ENCODE peak calls at places on chromosome 12, in five cellular contexts. F is NCI-H748 treated with DMSO at 0.1 percent for 48 hours, U is kidney glomerular epithelial cell, K is Caki2, A is fibroblast of pulmonary artery. D is an unnamed sample.

GRCh38 chr12:124506145-124506831 is 61.1 kb downstream of the NCOR2 start:
- DNase-seq in U (peak), A (peak), F (peak), K (no peak), D (peak)

GRCh38 chr12:120997448-120997847 is 18.8 kb downstream of the C12orf43 start:
- DNase-seq in K (no peak), F (no peak), A (no peak), U (no peak), D (no peak)

GRCh38 chr12:122872815-122873361 is 23.0 kb downstream of the VPS37B start:
- DNase-seq in F (no peak), A (no peak), K (no peak), U (no peak), D (no peak)

GRCh38 chr12:93325855-93326254 is 51.9 kb upstream of the NUDT4 start:
- DNase-seq in U (no peak), F (no peak), A (peak), K (no peak), D (peak)

GRCh38 chr12:49355913-49356312 is 9.2 kb downstream of the DNAJC22 start:
- DNase-seq in K (no peak), U (no peak), F (no peak), A (no peak), D (no peak)

GRCh38 chr12:124487834-124488165 is 79.6 kb downstream of the NCOR2 start:
- DNase-seq in U (no peak), F (no peak), A (no peak), K (no peak), D (no peak)

GRCh38 chr12:96889273-96889933 is 17.7 kb upstream of the NEDD1 start:
- DNase-seq in U (peak), F (no peak), K (peak), A (peak), D (peak)

GRCh38 chr12:131903270-131904255 is 9.1 kb downstream of the ULK1 start:
- DNase-seq in U (no peak), A (no peak), K (no peak), F (no peak), D (no peak)

GRCh38 chr12:56988207-56988739 is 18.1 kb downstream of the ZBTB39 start:
- DNase-seq in K (no peak), F (no peak), U (no peak), A (peak), D (peak)

GRCh38 chr12:71009414-71010142 is 89.0 kb upstream of the PTPRR start:
- DNase-seq in A (no peak), U (no peak), F (no peak), K (no peak), D (no peak)

GRCh38 chr12:48001426-48002178 is 2.7 kb downstream of the COL2A1 start:
- DNase-seq in F (peak), A (peak), K (peak), U (no peak), D (peak)

GRCh38 chr12:38775457-38775856 is 129.9 kb downstream of the CPNE8 start:
- DNase-seq in A (no peak), F (no peak), U (no peak), K (no peak), D (no peak)

GRCh38 chr12:32273712-32274111 is 125.6 kb upstream of the FGD4 start:
- DNase-seq in K (peak), A (no peak), F (no peak), U (no peak), D (peak)

GRCh38 chr12:94039199-94039840 is 109.1 kb upstream of the PLXNC1 start:
- DNase-seq in K (no peak), U (no peak), A (no peak), F (no peak), D (no peak)

D was measured in dermis blood vessel endothelial cell.